ENCODE peak calls at places on chromosomes 6 and 20, in five cellular contexts. C is GM04503; E is AG08395; A is effector memory CD4-positive, alpha-beta T cell; P is non-pigmented ciliary epithelial cell. K is an unnamed sample.

GRCh38 chr6:17883665-17884500 is 103.6 kb downstream of the KIF13A start:
- DNase-seq in E (no peak), A (no peak), P (no peak), C (no peak), K (peak)

GRCh38 chr20:3307078-3307477 is 68.1 kb upstream of the SLC4A11 start:
- DNase-seq in C (no peak), A (no peak), P (no peak), E (no peak), K (no peak)

GRCh38 chr20:20549699-20550098 is 162.7 kb downstream of the RALGAPA2 start:
- DNase-seq in A (no peak), C (no peak), P (peak), E (peak), K (peak)

GRCh38 chr6:33694977-33695376 is 16.5 kb downstream of the UQCC2 start:
- DNase-seq in C (no peak), A (no peak), E (no peak), P (no peak), K (no peak)

GRCh38 chr6:169619650-169620049 is 82.2 kb downstream of the WDR27 start:
- DNase-seq in C (no peak), E (no peak), P (no peak), A (no peak), K (no peak)

GRCh38 chr20:50226093-50226974 is 35.7 kb downstream of the CEBPB start:
- DNase-seq in P (no peak), E (peak), C (no peak), A (no peak), K (no peak)

GRCh38 chr20:33731693-33732165 is at the start of gene ZNF341:
- DNase-seq in E (peak), A (peak), P (no peak), C (no peak), K (no peak)

GRCh38 chr6:30829016-30829415 is 55.3 kb upstream of the DDR1 start:
- DNase-seq in P (no peak), E (no peak), C (no peak), A (no peak), K (no peak)

K was measured in small intestine.